ENCODE peak calls at places on chromosomes 12 and 14, in four cellular contexts. One of them, this sample, is unnamed.

GRCh38 chr14:93045965-93046695 is 69.6 kb downstream of the ITPK1 start:
- DNase-seq in GM23248: peak; percentile 78
- DNase-seq in heart right ventricle: no peak
- DNase-seq in HCT116: peak; percentile 28
- DNase-seq in this sample: peak; percentile 86

GRCh38 chr14:93033983-93034670 is 81.6 kb downstream of the ITPK1 start:
- DNase-seq in GM23248: no peak
- DNase-seq in heart right ventricle: no peak
- DNase-seq in HCT116: no peak
- DNase-seq in this sample: no peak

GRCh38 chr12:124621296-124621660 is 53.9 kb upstream of the NCOR2 start:
- DNase-seq in GM23248: peak; percentile 92
- DNase-seq in heart right ventricle: peak; percentile 70
- DNase-seq in HCT116: no peak
- DNase-seq in this sample: no peak

GRCh38 chr14:69088523-69089445 is 64.1 kb downstream of the DCAF5 start:
- DNase-seq in GM23248: peak; percentile 89
- DNase-seq in heart right ventricle: no peak
- DNase-seq in HCT116: no peak
- DNase-seq in this sample: peak; percentile 34

GRCh38 chr12:11513288-11513687 is 117.9 kb upstream of the PRB2 start:
- DNase-seq in GM23248: peak; percentile 35
- DNase-seq in heart right ventricle: no peak
- DNase-seq in HCT116: peak; percentile 23
- DNase-seq in this sample: no peak

GRCh38 chr14:60648169-60648933 is 926 bp downstream of the SIX1 start:
- DNase-seq in GM23248: peak; percentile 73
- DNase-seq in heart right ventricle: no peak
- DNase-seq in HCT116: no peak
- DNase-seq in this sample: peak; percentile 44

GRCh38 chr14:88422919-88423318 is 37.5 kb downstream of the SPATA7 start:
- DNase-seq in GM23248: peak; percentile 94
- DNase-seq in heart right ventricle: no peak
- DNase-seq in HCT116: no peak
- DNase-seq in this sample: no peak

GRCh38 chr14:54766276-54767138 is 136.1 kb downstream of the GCH1 start:
- DNase-seq in GM23248: no peak
- DNase-seq in heart right ventricle: no peak
- DNase-seq in HCT116: no peak
- DNase-seq in this sample: no peak

GRCh38 chr12:65306229-65306602 is 27.7 kb downstream of the MSRB3 start:
- DNase-seq in GM23248: peak; percentile 28
- DNase-seq in heart right ventricle: no peak
- DNase-seq in HCT116: no peak
- DNase-seq in this sample: no peak

GRCh38 chr14:99947695-99948094 is 117.5 kb upstream of the EVL start:
- DNase-seq in GM23248: peak; percentile 26
- DNase-seq in heart right ventricle: no peak
- DNase-seq in HCT116: no peak
- DNase-seq in this sample: no peak

GRCh38 chr12:6361834-6362233 is 13.5 kb downstream of the SCNN1A start:
- DNase-seq in GM23248: no peak
- DNase-seq in heart right ventricle: peak; percentile 58
- DNase-seq in HCT116: no peak
- DNase-seq in this sample: no peak

GRCh38 chr14:104239866-104240301 is 101.5 kb downstream of the KIF26A start:
- DNase-seq in GM23248: no peak
- DNase-seq in heart right ventricle: no peak
- DNase-seq in HCT116: no peak
- DNase-seq in this sample: peak; percentile 33

GRCh38 chr14:65349100-65349499 is 63.4 kb upstream of the FUT8 start:
- DNase-seq in GM23248: no peak
- DNase-seq in heart right ventricle: no peak
- DNase-seq in HCT116: no peak
- DNase-seq in this sample: no peak

GRCh38 chr14:99387880-99388279 is 92.8 kb downstream of the SETD3 start:
- DNase-seq in GM23248: no peak
- DNase-seq in heart right ventricle: no peak
- DNase-seq in HCT116: no peak
- DNase-seq in this sample: no peak

GRCh38 chr12:20798561-20798960 is 11.9 kb upstream of the SLCO1B3 start:
- DNase-seq in GM23248: peak; percentile 26
- DNase-seq in heart right ventricle: no peak
- DNase-seq in HCT116: peak; percentile 7
- DNase-seq in this sample: no peak

GRCh38 chr12:22526836-22527235 is 17.5 kb downstream of the C2CD5 start:
- DNase-seq in GM23248: no peak
- DNase-seq in heart right ventricle: no peak
- DNase-seq in HCT116: no peak
- DNase-seq in this sample: no peak

GRCh38 chr12:7512528-7512927 is 9.0 kb upstream of the CD163 start:
- DNase-seq in GM23248: peak; percentile 99
- DNase-seq in heart right ventricle: no peak
- DNase-seq in HCT116: peak; percentile 38
- DNase-seq in this sample: peak; percentile 26

GRCh38 chr14:56581041-56581727 is 1.6 kb downstream of the TMEM260 start:
- DNase-seq in GM23248: peak; percentile 6
- DNase-seq in heart right ventricle: no peak
- DNase-seq in HCT116: no peak
- DNase-seq in this sample: no peak
- H3K4me3 ChIP-seq in GM23248: peak overlapping the region; percentile 99
- H3K4me3 ChIP-seq in heart right ventricle: peak overlapping the region; percentile 93
- H3K4me3 ChIP-seq in HCT116: peak overlapping the region; percentile 97
- H3K4me3 ChIP-seq in this sample: no peak overlapping the region

GRCh38 chr12:98469108-98469507 is 46.3 kb upstream of the TMPO start:
- DNase-seq in GM23248: no peak
- DNase-seq in heart right ventricle: no peak
- DNase-seq in HCT116: no peak
- DNase-seq in this sample: no peak

GRCh38 chr12:98464155-98464554 is 51.2 kb upstream of the TMPO start:
- DNase-seq in GM23248: peak; percentile 56
- DNase-seq in heart right ventricle: no peak
- DNase-seq in HCT116: no peak
- DNase-seq in this sample: no peak

GRCh38 chr12:98465950-98466349 is 49.4 kb upstream of the TMPO start:
- DNase-seq in GM23248: no peak
- DNase-seq in heart right ventricle: no peak
- DNase-seq in HCT116: no peak
- DNase-seq in this sample: no peak

GRCh38 chr12:98466970-98467369 is 48.4 kb upstream of the TMPO start:
- DNase-seq in GM23248: no peak
- DNase-seq in heart right ventricle: no peak
- DNase-seq in HCT116: no peak
- DNase-seq in this sample: no peak

DNA sequence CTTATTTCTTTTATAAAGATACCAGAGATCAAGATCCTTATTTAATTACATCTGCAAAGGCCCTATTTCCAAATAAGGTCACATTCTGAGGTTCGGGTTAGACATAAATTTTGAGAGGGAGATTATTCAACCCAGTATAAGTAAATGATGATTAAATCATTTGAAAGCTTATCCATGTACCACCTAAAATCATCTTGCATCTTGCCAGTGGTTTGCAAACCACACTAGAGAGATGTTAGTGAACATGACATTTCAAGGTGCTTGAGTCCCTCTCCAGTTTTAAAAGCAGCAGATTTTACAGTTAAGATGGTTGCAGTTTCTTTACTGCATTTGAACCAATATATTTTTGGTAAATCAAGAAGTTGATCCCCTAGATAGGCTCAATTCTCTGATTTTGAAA is 49.9 kb upstream of the TMPO start:
- DNase-seq in GM23248: no peak
- DNase-seq in heart right ventricle: no peak
- DNase-seq in HCT116: no peak
- DNase-seq in this sample: no peak
- H3K27ac ChIP-seq in GM23248: no peak overlapping the region
- H3K27ac ChIP-seq in heart right ventricle: no peak overlapping the region
- H3K27ac ChIP-seq in HCT116: no peak overlapping the region
- H3K27ac ChIP-seq in this sample: no peak overlapping the region

DNA sequence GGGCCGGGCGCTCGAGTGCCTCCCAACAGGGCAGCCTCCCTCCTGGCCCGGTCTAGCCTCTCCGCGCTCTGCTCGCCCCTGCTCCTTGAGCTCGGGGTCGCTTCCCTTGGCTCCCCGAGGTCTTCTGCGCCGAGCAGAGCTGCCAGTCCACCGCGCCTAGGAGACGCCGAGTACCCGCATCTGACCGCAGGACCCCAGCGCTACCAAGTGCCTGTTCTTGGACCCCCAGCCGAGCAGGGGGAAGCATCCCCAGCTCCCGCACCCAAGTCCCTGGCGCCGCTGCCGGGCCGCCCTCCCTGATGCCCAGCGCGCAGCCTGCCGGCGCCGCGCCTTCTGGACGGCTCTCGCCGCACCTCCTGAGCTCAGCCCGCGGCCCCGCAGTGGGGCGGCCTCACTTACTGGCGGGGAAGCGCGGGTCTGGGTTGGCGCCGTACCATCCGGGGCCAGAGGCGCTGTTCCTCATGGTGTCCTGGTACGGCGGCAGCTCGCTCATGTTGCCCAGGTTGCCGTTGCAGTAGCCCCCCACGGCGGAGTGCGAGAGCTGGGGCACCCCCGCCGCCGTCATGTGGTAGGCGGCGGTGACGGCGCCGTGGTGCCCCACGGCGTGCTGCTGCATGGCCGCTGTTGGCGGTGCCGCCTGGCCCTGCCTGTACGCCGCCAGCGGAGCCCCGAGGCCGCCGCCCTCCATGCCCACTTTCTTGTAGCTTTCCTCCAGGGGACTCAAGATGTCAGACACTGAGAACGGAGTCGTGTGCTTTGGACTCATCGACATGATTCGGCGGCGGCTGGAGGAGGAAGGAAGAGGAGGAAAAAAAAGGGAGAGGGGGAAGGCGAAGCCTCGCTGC is 1.2 kb downstream of the NKX2-1 start:
- DNase-seq in GM23248: no peak
- DNase-seq in heart right ventricle: no peak
- DNase-seq in HCT116: no peak
- DNase-seq in this sample: peak; percentile 22
- H3K27me3 ChIP-seq in GM23248: peaks cover 88% of the 10 kb centered on the region
- H3K27me3 ChIP-seq in heart right ventricle: peaks cover 100% of the 10 kb centered on the region
- H3K27me3 ChIP-seq in HCT116: no peaks in the 10 kb centered on the region
- H3K27me3 ChIP-seq in this sample: peaks cover 71% of the 10 kb centered on the region

DNA sequence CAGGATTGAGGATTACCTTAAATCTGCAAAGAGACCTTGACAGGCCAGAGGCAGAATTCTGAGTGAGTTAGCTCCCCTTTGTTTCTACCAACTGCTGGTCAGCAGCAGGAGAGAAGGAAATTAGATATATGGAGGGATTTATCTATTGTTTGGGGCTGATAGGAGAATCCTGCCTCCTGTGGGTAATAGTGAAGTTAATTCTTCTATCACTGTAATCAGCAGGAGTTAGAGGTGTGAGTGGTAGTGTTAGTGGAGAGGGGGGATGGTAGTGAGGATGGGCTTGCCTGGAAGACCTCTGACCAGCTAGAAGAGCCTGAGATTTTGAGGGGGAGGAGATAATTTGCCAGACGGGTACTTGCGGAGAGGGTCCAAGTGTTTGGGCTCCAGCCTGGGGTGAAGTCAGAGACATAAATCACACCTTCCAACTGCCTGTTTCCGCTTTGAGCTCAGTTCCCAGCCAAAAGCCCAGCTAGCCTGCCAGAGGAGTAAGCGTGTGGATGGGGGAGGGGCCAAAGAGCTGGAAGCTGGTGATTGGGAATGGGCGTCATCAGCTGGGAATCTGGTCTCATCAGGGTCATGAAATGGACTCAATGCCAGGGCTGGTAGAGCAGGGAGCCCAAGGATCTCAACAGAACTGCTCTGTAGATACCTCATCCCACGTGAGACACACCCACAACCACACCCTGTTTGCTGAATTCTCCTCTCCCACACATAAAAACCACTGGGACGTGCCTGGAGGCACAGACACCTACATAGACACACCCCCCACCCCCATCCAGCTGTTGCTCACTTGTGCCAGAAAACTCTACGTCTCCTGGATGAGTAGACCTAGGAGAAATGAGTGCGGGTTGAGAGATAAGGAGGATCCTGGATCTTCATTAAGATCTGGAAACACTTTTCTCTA is 13.1 kb upstream of the ITGA5 start:
- DNase-seq in GM23248: peak; percentile 96
- DNase-seq in heart right ventricle: peak; percentile 68
- DNase-seq in HCT116: no peak
- DNase-seq in this sample: no peak
- H3K4me3 ChIP-seq in GM23248: peak overlapping the region; percentile 12
- H3K4me3 ChIP-seq in heart right ventricle: no peak overlapping the region
- H3K4me3 ChIP-seq in HCT116: no peak overlapping the region
- H3K4me3 ChIP-seq in this sample: no peak overlapping the region